ENCODE peak calls at places on chromosomes 4 and X, in four cellular contexts. M, A, W and G are unnamed samples.

GRCh38 chr4:26344901-26345300 is 24.1 kb downstream of the RBPJ start:
- DNase-seq in M (no peak), A (no peak), W (no peak), G (no peak)

GRCh38 chrX:53261573-53261972 is 19.8 kb downstream of the IQSEC2 start:
- DNase-seq in M (no peak), A (no peak), W (no peak), G (no peak)

GRCh38 chrX:117972681-117973080 is 143.9 kb downstream of the KLHL13 start:
- DNase-seq in M (no peak), A (no peak), W (no peak), G (no peak)

GRCh38 chr4:163638909-163639308 is 144.4 kb downstream of the TMA16 start:
- DNase-seq in M (no peak), A (no peak), W (no peak), G (no peak)

GRCh38 chrX:150934453-150934852 is 36.0 kb upstream of the CD99L2 start:
- DNase-seq in M (peak), A (no peak), W (peak), G (no peak)

GRCh38 chr4:84470204-84470785 is 28.8 kb downstream of the NKX6-1 start:
- DNase-seq in M (no peak), A (no peak), W (no peak), G (no peak)

GRCh38 chrX:13647709-13648212 is 5.2 kb upstream of the TCEANC start:
- DNase-seq in M (no peak), A (no peak), W (peak), G (peak)

GRCh38 chr4:187422655-187423054 is 572.9 kb upstream of the ZFP42 start:
- DNase-seq in M (no peak), A (no peak), W (no peak), G (no peak)

GRCh38 chr4:140256335-140256734 is 102.4 kb upstream of the MAML3 start:
- DNase-seq in M (no peak), A (no peak), W (peak), G (no peak)

GRCh38 chrX:83511208-83511607 is 3.1 kb downstream of the POU3F4 start:
- DNase-seq in M (no peak), A (no peak), W (no peak), G (no peak)

GRCh38 chr4:121307441-121308327 is 73.1 kb downstream of the QRFPR start:
- DNase-seq in M (no peak), A (peak), W (peak), G (peak)

GRCh38 chr4:174494146-174494545 is 28.1 kb downstream of the HPGD start:
- DNase-seq in M (no peak), A (no peak), W (no peak), G (no peak)

GRCh38 chr4:1542226-1542490 is 135.9 kb upstream of the NKX1-1 start:
- DNase-seq in M (no peak), A (no peak), W (no peak), G (no peak)

GRCh38 chrX:53186363-53186762 is 38.6 kb downstream of the KDM5C start:
- DNase-seq in M (no peak), A (no peak), W (peak), G (no peak)

GRCh38 chr4:150411527-150411926 is 170.4 kb upstream of the MAB21L2 start:
- DNase-seq in M (no peak), A (no peak), W (no peak), G (no peak)

GRCh38 chrX:53116101-53116500 is 22.2 kb downstream of the KANTR start:
- DNase-seq in M (no peak), A (no peak), W (no peak), G (no peak)

GRCh38 chr4:112604590-112604989 is 32.1 kb downstream of the ZGRF1 start:
- DNase-seq in M (peak), A (peak), W (peak), G (peak)

GRCh38 chr4:160375746-160376452 is 1273.0 kb downstream of the RAPGEF2 start:
- DNase-seq in M (no peak), A (no peak), W (no peak), G (no peak)

GRCh38 chr4:38723726-38724506 is 58.9 kb downstream of the TLR10 start:
- DNase-seq in M (no peak), A (no peak), W (no peak), G (no peak)

GRCh38 chr4:77433102-77433733 is 172.4 kb upstream of the CXCL13 start:
- DNase-seq in M (peak), A (peak), W (peak), G (no peak)

GRCh38 chrX:120308959-120309872 is 2.0 kb downstream of the TMEM255A start:
- DNase-seq in M (peak), A (peak), W (peak), G (peak)

GRCh38 chrX:54808109-54808604 is 612 bp downstream of the MAGED2 start:
- DNase-seq in M (no peak), A (peak), W (no peak), G (peak)

GRCh38 chr4:175413561-175413960 is 398.5 kb downstream of the GPM6A start:
- DNase-seq in M (no peak), A (no peak), W (no peak), G (no peak)

GRCh38 chr4:150140774-150141400 is 62.6 kb downstream of the DCLK2 start:
- DNase-seq in M (no peak), A (no peak), W (peak), G (no peak)

GRCh38 chrX:153635788-153636668 is 11.0 kb upstream of the DUSP9 start:
- DNase-seq in M (no peak), A (no peak), W (no peak), G (no peak)

GRCh38 chr4:132227349-132228165 is 921.5 kb upstream of the PCDH10 start:
- DNase-seq in M (peak), A (no peak), W (peak), G (no peak)

GRCh38 chrX:22818061-22818460 is 181.7 kb upstream of the DDX53 start:
- DNase-seq in M (no peak), A (no peak), W (no peak), G (no peak)

GRCh38 chr4:84221704-84222103 is 277.4 kb downstream of the NKX6-1 start:
- DNase-seq in M (no peak), A (no peak), W (no peak), G (no peak)

GRCh38 chr4:39037491-39037825 is 5.2 kb upstream of the TMEM156 start:
- DNase-seq in M (no peak), A (no peak), W (peak), G (no peak)

GRCh38 chrX:3142259-3143042 is 101.2 kb downstream of the ARSF start:
- DNase-seq in M (no peak), A (peak), W (no peak), G (no peak)

GRCh38 chrX:19555683-19556082 is 40.4 kb upstream of the MAP3K15 start:
- DNase-seq in M (no peak), A (no peak), W (no peak), G (no peak)

GRCh38 chr4:80024335-80024734 is 48.7 kb downstream of the ANTXR2 start:
- DNase-seq in M (no peak), A (no peak), W (no peak), G (no peak)

GRCh38 chrX:136541294-136541693 is 9.3 kb downstream of the VGLL1 start:
- DNase-seq in M (no peak), A (no peak), W (no peak), G (no peak)

GRCh38 chr4:39976141-39976944 is 1.4 kb downstream of the PDS5A start:
- DNase-seq in M (peak), A (peak), W (peak), G (peak)

GRCh38 chr4:99033956-99034355 is 38.4 kb downstream of the METAP1 start:
- DNase-seq in M (no peak), A (no peak), W (no peak), G (no peak)

GRCh38 chr4:66489370-66489769 is 819.1 kb upstream of the EPHA5 start:
- DNase-seq in M (no peak), A (no peak), W (no peak), G (no peak)

GRCh38 chr4:3207531-3208037 is 41.4 kb upstream of the MSANTD1 start:
- DNase-seq in M (no peak), A (no peak), W (no peak), G (no peak)

GRCh38 chrX:109934434-109934833 is 68.5 kb upstream of the TMEM164 start:
- DNase-seq in M (no peak), A (no peak), W (no peak), G (no peak)